ENCODE peak calls at places on chromosomes 6 and 20, in ten cellular contexts. K is stimulated activated CD4-positive, alpha-beta T cell treated with anti-CD3 and anti-CD28 coated beads, Interleukin-15, amount 100 ng/mL, for 1 hour; T is Right ventricle myocardium superior; O is memory B cell; W is GM18507; M is iPS DF 6.9; I is lower lobe of right lung; H is NB4; R is Ammon's horn; N is cerebellum. G is an unnamed sample.

GRCh38 chr6:156807028-156807427 is 29.9 kb downstream of the ARID1B start:
- DNase-seq in K (no peak), T (no peak), O (no peak), W (no peak), M (no peak), I (no peak), H (no peak), R (no peak), N (no peak), G (no peak)

GRCh38 chr20:25011831-25012241 is 19.3 kb upstream of the APMAP start:
- DNase-seq in K (no peak), T (no peak), O (no peak), W (no peak), M (no peak), I (no peak), H (no peak), R (no peak), N (no peak), G (peak; percentile 8)

GRCh38 chr20:59577037-59577808 is 27.1 kb upstream of the PHACTR3 start:
- DNase-seq in K (no peak), T (no peak), O (no peak), W (no peak), M (no peak), I (no peak), H (no peak), R (no peak), N (no peak), G (no peak)

GRCh38 chr20:38471987-38472512 is 593 bp upstream of the RALGAPB start:
- DNase-seq in K (no peak), T (no peak), O (no peak), W (no peak), M (no peak), I (no peak), H (no peak), R (no peak), N (no peak), G (no peak)

GRCh38 chr6:137571854-137572253 is 77.7 kb upstream of the OLIG3 start:
- DNase-seq in K (peak; percentile 18), T (no peak), O (peak; percentile 53), W (no peak), M (no peak), I (no peak), H (peak; percentile 47), R (no peak), N (no peak), G (peak; percentile 75)

GRCh38 chr20:10369723-10370090 is 64.3 kb downstream of the MKKS start:
- DNase-seq in K (no peak), T (no peak), O (no peak), W (no peak), M (no peak), I (no peak), H (no peak), R (no peak), N (no peak), G (no peak)

GRCh38 chr20:13458860-13459451 is 179.8 kb downstream of the TASP1 start:
- DNase-seq in K (no peak), T (no peak), O (no peak), W (peak; percentile 28), M (peak; percentile 9), I (no peak), H (peak; percentile 54), R (no peak), N (no peak), G (no peak)

GRCh38 chr6:80676386-80676785 is 569.9 kb downstream of the BCKDHB start:
- DNase-seq in K (no peak), T (no peak), O (no peak), W (no peak), M (no peak), I (no peak), H (no peak), R (no peak), N (no peak), G (no peak)

GRCh38 chr6:150940951-150941350 is 75.4 kb downstream of the MTHFD1L start:
- DNase-seq in K (no peak), T (no peak), O (no peak), W (no peak), M (no peak), I (no peak), H (no peak), R (no peak), N (no peak), G (no peak)

GRCh38 chr6:127518710-127519468 is at the start of gene MTCL3:
- DNase-seq in K (no peak), T (peak; percentile 55), O (no peak), W (no peak), M (peak; percentile 61), I (no peak), H (no peak), R (peak; percentile 61), N (peak; percentile 48), G (peak; percentile 61)

GRCh38 chr20:44979090-44979621 is 12.8 kb downstream of the STK4 start:
- DNase-seq in K (peak; percentile 42), T (no peak), O (peak; percentile 41), W (no peak), M (no peak), I (no peak), H (peak; percentile 92), R (peak; percentile 64), N (no peak), G (peak; percentile 79)

GRCh38 chr6:53628354-53629119 is 37.0 kb downstream of the KLHL31 start:
- DNase-seq in K (no peak), T (no peak), O (no peak), W (no peak), M (no peak), I (no peak), H (no peak), R (no peak), N (no peak), G (no peak)

GRCh38 chr6:70547313-70547712 is 19.4 kb upstream of the SDHAF4 start:
- DNase-seq in K (no peak), T (no peak), O (no peak), W (no peak), M (no peak), I (no peak), H (peak; percentile 23), R (peak; percentile 60), N (peak; percentile 25), G (no peak)

GRCh38 chr6:119322715-119323350 is 26.7 kb downstream of the MAN1A1 start:
- DNase-seq in K (no peak), T (no peak), O (no peak), W (no peak), M (no peak), I (no peak), H (no peak), R (no peak), N (no peak), G (peak; percentile 50)

GRCh38 chr6:49551126-49551865 is 828 bp downstream of the C6orf141 start:
- DNase-seq in K (no peak), T (no peak), O (no peak), W (no peak), M (no peak), I (no peak), H (no peak), R (no peak), N (no peak), G (no peak)

G was measured in activated CD4-positive, alpha-beta memory T cell treated with anti-CD3 and anti-CD28 coated beads, Interleukin-2, amount 10 ng/mL, durations not matched to agents 7 days and 5 days.